ENCODE peak calls at places on chromosomes 3 and 15, in five cellular contexts. V is left lung, Y is SK-N-SH treated with all-trans-retinoic acid at 6 μM for 48 hours, Z is sciatic nerve, N is IMR-90. D is an unnamed sample.

GRCh38 chr3:45067941-45068340 is 41.8 kb downstream of the CLEC3B start:
- ATAC-seq in Y (no peak), N (no peak), V (no peak), Z (no peak), D (no peak)

GRCh38 chr3:180871901-180872300 is 40.6 kb upstream of the FXR1 start:
- ATAC-seq in Z (no peak), N (peak), Y (no peak), V (peak), D (no peak)

GRCh38 chr15:49901867-49902775 is 216.9 kb downstream of the ATP8B4 start:
- ATAC-seq in Z (peak), Y (peak), N (peak), V (peak), D (peak)

GRCh38 chr3:133882986-133883586 is 12.6 kb downstream of the RAB6B start:
- ATAC-seq in V (no peak), Y (no peak), Z (no peak), N (no peak), D (no peak)

GRCh38 chr15:30913761-30914160 is 10.0 kb downstream of the FAN1 start:
- ATAC-seq in V (no peak), Y (no peak), Z (no peak), N (no peak), D (no peak)

GRCh38 chr3:71132995-71133730 is 450.4 kb downstream of the FOXP1 start:
- ATAC-seq in Y (no peak), N (no peak), Z (no peak), V (no peak), D (no peak)

GRCh38 chr3:196355668-196356067 is 17.5 kb upstream of the TM4SF19 start:
- ATAC-seq in V (no peak), N (no peak), Y (no peak), Z (no peak), D (no peak)

GRCh38 chr3:43243590-43244587 is 42.5 kb upstream of the SNRK start:
- ATAC-seq in N (no peak), Z (no peak), V (no peak), Y (no peak), D (no peak)

GRCh38 chr3:63895422-63896189 is 16.6 kb downstream of the SCAANT1 start:
- ATAC-seq in Z (no peak), N (no peak), V (no peak), Y (no peak), D (no peak)

GRCh38 chr15:41656188-41656587 is 4.0 kb upstream of the MGA start:
- ATAC-seq in N (no peak), Z (no peak), Y (no peak), V (no peak), D (no peak)

GRCh38 chr15:73141216-73141900 is 89.1 kb downstream of the NEO1 start:
- ATAC-seq in N (no peak), V (no peak), Z (no peak), Y (no peak), D (no peak)

GRCh38 chr15:28103831-28104230 is 4.7 kb upstream of the OCA2 start:
- ATAC-seq in Y (no peak), V (no peak), N (no peak), Z (no peak), D (no peak)

GRCh38 chr3:177429066-177429465 is 231.8 kb upstream of the TBL1XR1 start:
- ATAC-seq in Z (peak), V (peak), N (no peak), Y (no peak), D (peak)

GRCh38 chr15:38263996-38264395 is 11.4 kb downstream of the SPRED1 start:
- ATAC-seq in Y (peak), N (peak), Z (no peak), V (no peak), D (no peak)